ENCODE peak calls at places on chromosome 18, in seven cellular contexts. N, X, E, B, P, T and F are unnamed samples.

GRCh38 chr18:66994790-66995189 is 390.9 kb upstream of the CDH19 start:
- DNase-seq in N (no peak), P (no peak), T (no peak), B (no peak), X (no peak), E (no peak), F (no peak)

GRCh38 chr18:9803698-9804516 is 81.9 kb upstream of the TXNDC2 start:
- DNase-seq in B (no peak), X (peak; percentile 58), N (no peak), T (no peak), P (no peak), E (peak; percentile 60), F (no peak)

GRCh38 chr18:71077451-71077850 is 788.6 kb downstream of the SOCS6 start:
- DNase-seq in X (no peak), P (no peak), N (no peak), E (no peak), T (no peak), B (no peak), F (no peak)

GRCh38 chr18:26432651-26433424 is 115.5 kb downstream of the KCTD1 start:
- DNase-seq in X (no peak), E (no peak), T (no peak), P (no peak), B (no peak), N (no peak), F (no peak)

GRCh38 chr18:10499230-10499629 is 26.6 kb upstream of the NAPG start:
- DNase-seq in P (no peak), E (no peak), T (no peak), N (no peak), X (no peak), B (no peak), F (no peak)

GRCh38 chr18:9756566-9757470 is 48.7 kb downstream of the RAB31 start:
- DNase-seq in T (no peak), B (no peak), X (no peak), P (no peak), E (no peak), N (no peak), F (no peak)

GRCh38 chr18:74623047-74623816 is 25.6 kb downstream of the ZNF407 start:
- DNase-seq in X (no peak), N (peak; percentile 10), T (no peak), E (no peak), P (no peak), B (no peak), F (no peak)

GRCh38 chr18:506264-506663 is 5.8 kb upstream of the COLEC12 start:
- DNase-seq in X (no peak), E (no peak), B (no peak), P (no peak), T (no peak), N (no peak), F (no peak)

GRCh38 chr18:3923750-3924149 is 473.8 kb downstream of the TGIF1 start:
- DNase-seq in X (no peak), B (no peak), T (no peak), P (no peak), N (no peak), E (no peak), F (no peak)

GRCh38 chr18:26227051-26227672 is 917 bp downstream of the TAF4B start:
- DNase-seq in N (no peak), E (no peak), P (no peak), B (no peak), T (no peak), X (no peak), F (no peak)

GRCh38 chr18:75810481-75810880 is 383.0 kb upstream of the SMIM21 start:
- DNase-seq in T (no peak), E (no peak), B (no peak), X (no peak), P (no peak), N (no peak), F (no peak)

GRCh38 chr18:939167-939566 is 34.5 kb downstream of the ADCYAP1 start:
- DNase-seq in P (no peak), X (no peak), E (no peak), T (no peak), N (no peak), B (no peak), F (no peak)

GRCh38 chr18:8261651-8262091 is 347.6 kb upstream of the RAB12 start:
- DNase-seq in E (peak; percentile 67), B (no peak), P (no peak), X (no peak), N (no peak), T (no peak), F (no peak)

GRCh38 chr18:51151568-51152511 is 45.6 kb downstream of the MEX3C start:
- DNase-seq in N (no peak), E (no peak), B (no peak), T (no peak), X (no peak), P (no peak), F (no peak)

GRCh38 chr18:49890041-49890440 is 76.7 kb upstream of the ACAA2 start:
- DNase-seq in N (no peak), B (no peak), X (no peak), E (no peak), P (no peak), T (no peak), F (no peak)

GRCh38 chr18:36130039-36130831 is 536 bp downstream of the ELP2 start:
- DNase-seq in T (no peak), P (no peak), E (peak; percentile 22), X (peak; percentile 25), N (no peak), B (no peak), F (no peak)

GRCh38 chr18:33729556-33729955 is 151.5 kb downstream of the ASXL3 start:
- DNase-seq in X (no peak), B (no peak), T (no peak), P (no peak), E (no peak), N (no peak), F (no peak)

GRCh38 chr18:33735428-33735827 is 157.4 kb downstream of the ASXL3 start:
- DNase-seq in X (no peak), P (no peak), N (no peak), E (no peak), B (no peak), T (no peak), F (no peak)

GRCh38 chr18:33733376-33733775 is 155.4 kb downstream of the ASXL3 start:
- DNase-seq in N (no peak), X (no peak), P (peak; percentile 2), E (no peak), T (no peak), B (no peak), F (no peak)
- TF ChIP-seq JUND in N (no peak), X (no peak), P (no peak), E (no peak), T (no peak), B (no peak), F (no peak)

GRCh38 chr18:47215554-47216138 is 35.8 kb downstream of the SKOR2 start:
- DNase-seq in B (peak; percentile 3), X (peak; percentile 11), P (peak; percentile 6), N (peak; percentile 55), T (no peak), E (peak; percentile 54), F (peak; percentile 44)
- TF ChIP-seq JUND in B (no peak), X (no peak), P (no peak), N (no peak), T (no peak), E (no peak), F (no peak)

DNA sequence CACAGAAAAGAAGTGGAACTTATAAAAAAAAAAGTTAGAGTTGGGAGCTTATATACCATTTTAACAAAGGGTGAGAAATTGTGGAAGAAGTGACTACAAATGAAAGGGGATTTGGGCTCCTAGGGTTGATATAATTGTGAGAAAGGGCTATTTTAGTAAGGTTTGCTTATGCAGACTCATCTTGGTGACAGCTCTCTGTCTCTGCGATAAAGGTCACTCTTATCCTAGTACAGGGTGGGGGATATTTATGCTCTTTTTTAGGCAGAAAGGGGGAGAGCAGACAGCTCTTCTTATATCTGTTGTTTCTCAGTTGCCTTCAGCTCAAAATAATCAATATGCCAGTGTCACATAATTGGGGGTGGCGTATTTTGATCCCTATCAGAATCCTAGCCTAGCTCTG is 31.3 kb upstream of the CHMP1B start:
- DNase-seq in T (no peak), P (no peak), B (no peak), X (peak; percentile 59), E (no peak), N (no peak), F (no peak)
- TF ChIP-seq JUND in T (no peak), P (no peak), B (no peak), X (no peak), E (no peak), N (no peak), F (no peak)

DNA sequence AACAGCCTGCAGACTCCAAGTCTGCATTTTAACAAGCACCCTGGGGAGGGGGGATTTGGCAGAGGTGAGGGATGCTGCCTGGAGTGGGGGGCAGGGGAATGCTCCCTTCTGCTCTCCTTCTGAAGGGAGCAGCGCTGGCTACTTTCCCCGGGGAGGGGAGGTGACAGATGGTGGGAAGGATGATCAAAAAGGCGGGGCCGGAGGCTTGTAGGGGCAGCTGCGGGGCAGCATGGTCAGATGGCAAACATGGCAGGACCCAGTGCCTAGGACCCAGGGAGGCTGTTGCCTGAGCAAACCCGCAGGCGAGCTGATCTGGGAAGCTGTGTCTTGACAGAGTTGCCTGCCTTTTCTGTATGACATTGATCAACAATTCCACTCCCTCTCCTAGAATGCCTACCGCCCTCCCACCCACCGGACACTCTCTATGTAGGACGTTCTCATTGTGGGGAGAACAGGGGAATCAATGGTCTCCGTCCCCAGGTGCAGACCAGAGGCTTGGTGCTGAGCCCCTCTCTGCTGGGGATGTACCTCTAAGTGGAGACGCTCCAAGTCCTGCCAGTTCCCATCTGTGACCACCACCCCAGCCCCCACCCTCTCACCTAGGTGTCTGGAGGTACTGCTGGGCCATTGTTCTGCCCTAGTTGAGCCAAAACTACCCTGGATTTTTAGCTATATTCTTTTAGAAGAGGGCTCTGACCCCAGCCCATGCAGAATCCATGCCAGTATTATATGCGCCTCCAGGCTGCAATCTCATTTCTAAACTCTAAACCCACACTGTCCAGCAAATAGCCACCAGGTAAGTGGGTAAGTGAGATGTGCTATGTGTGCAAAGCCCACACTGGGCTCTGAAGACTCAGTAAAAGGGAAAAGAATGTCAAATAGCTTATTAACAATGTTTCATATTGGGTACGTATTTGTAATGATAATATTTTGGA is 89.7 kb upstream of the SEC11C start:
- DNase-seq in P (no peak), B (no peak), E (no peak), N (no peak), T (no peak), X (no peak), F (no peak)
- TF ChIP-seq JUND in P (no peak), B (no peak), E (no peak), N (no peak), T (no peak), X (no peak), F (no peak)